ENCODE peak calls at places on chromosomes 7 and 10, in seven cellular contexts. One of them, this sample, is unnamed.

GRCh38 chr7:28157826-28158416 is 22.7 kb downstream of the JAZF1 start:
- DNase-seq in A673: no peak
- DNase-seq in bronchial epithelial cell: no peak
- DNase-seq in MM.1S: no peak
- DNase-seq in WTC11: no peak
- DNase-seq in transverse colon: no peak
- DNase-seq in RWPE1: no peak
- DNase-seq in this sample: no peak

GRCh38 chr10:120336910-120337540 is 120.0 kb upstream of the PLPP4 start:
- DNase-seq in A673: peak
- DNase-seq in bronchial epithelial cell: peak
- DNase-seq in MM.1S: peak
- DNase-seq in WTC11: peak
- DNase-seq in transverse colon: peak
- DNase-seq in RWPE1: peak
- DNase-seq in this sample: no peak

GRCh38 chr10:72334196-72334831 is 20.4 kb downstream of the DNAJB12 start:
- DNase-seq in A673: peak
- DNase-seq in bronchial epithelial cell: no peak
- DNase-seq in MM.1S: no peak
- DNase-seq in WTC11: no peak
- DNase-seq in transverse colon: no peak
- DNase-seq in RWPE1: no peak
- DNase-seq in this sample: no peak

GRCh38 chr7:149824301-149824741 is 13.9 kb upstream of the ZNF862 start:
- DNase-seq in A673: no peak
- DNase-seq in bronchial epithelial cell: no peak
- DNase-seq in MM.1S: no peak
- DNase-seq in WTC11: no peak
- DNase-seq in transverse colon: no peak
- DNase-seq in RWPE1: no peak
- DNase-seq in this sample: no peak

GRCh38 chr7:133484135-133484534 is 231.3 kb downstream of the EXOC4 start:
- DNase-seq in A673: peak
- DNase-seq in bronchial epithelial cell: peak
- DNase-seq in MM.1S: no peak
- DNase-seq in WTC11: no peak
- DNase-seq in transverse colon: no peak
- DNase-seq in RWPE1: peak
- DNase-seq in this sample: no peak

GRCh38 chr10:34231441-34232180 is 583.5 kb downstream of the PARD3 start:
- DNase-seq in A673: no peak
- DNase-seq in bronchial epithelial cell: no peak
- DNase-seq in MM.1S: no peak
- DNase-seq in WTC11: no peak
- DNase-seq in transverse colon: no peak
- DNase-seq in RWPE1: no peak
- DNase-seq in this sample: no peak

GRCh38 chr10:32941357-32941756 is 16.7 kb downstream of the ITGB1 start:
- DNase-seq in A673: no peak
- DNase-seq in bronchial epithelial cell: no peak
- DNase-seq in MM.1S: no peak
- DNase-seq in WTC11: no peak
- DNase-seq in transverse colon: no peak
- DNase-seq in RWPE1: no peak
- DNase-seq in this sample: no peak

GRCh38 chr10:78744521-78745090 is 324.2 kb upstream of the ZMIZ1 start:
- DNase-seq in A673: no peak
- DNase-seq in bronchial epithelial cell: no peak
- DNase-seq in MM.1S: no peak
- DNase-seq in WTC11: no peak
- DNase-seq in transverse colon: no peak
- DNase-seq in RWPE1: no peak
- DNase-seq in this sample: no peak

GRCh38 chr10:28910960-28911359 is 233.6 kb downstream of the BAMBI start:
- DNase-seq in A673: no peak
- DNase-seq in bronchial epithelial cell: no peak
- DNase-seq in MM.1S: no peak
- DNase-seq in WTC11: no peak
- DNase-seq in transverse colon: no peak
- DNase-seq in RWPE1: no peak
- DNase-seq in this sample: no peak

GRCh38 chr10:44931621-44932337 is 20.6 kb downstream of the TMEM72 start:
- DNase-seq in A673: no peak
- DNase-seq in bronchial epithelial cell: no peak
- DNase-seq in MM.1S: no peak
- DNase-seq in WTC11: no peak
- DNase-seq in transverse colon: no peak
- DNase-seq in RWPE1: no peak
- DNase-seq in this sample: no peak

GRCh38 chr10:91017202-91017601 is 96.3 kb upstream of the ANKRD1 start:
- DNase-seq in A673: no peak
- DNase-seq in bronchial epithelial cell: no peak
- DNase-seq in MM.1S: no peak
- DNase-seq in WTC11: no peak
- DNase-seq in transverse colon: no peak
- DNase-seq in RWPE1: no peak
- DNase-seq in this sample: no peak

GRCh38 chr10:90944759-90945158 is 23.9 kb upstream of the ANKRD1 start:
- DNase-seq in A673: no peak
- DNase-seq in bronchial epithelial cell: no peak
- DNase-seq in MM.1S: no peak
- DNase-seq in WTC11: no peak
- DNase-seq in transverse colon: no peak
- DNase-seq in RWPE1: no peak
- DNase-seq in this sample: no peak

GRCh38 chr7:71521506-71521905 is 389.6 kb downstream of the GALNT17 start:
- DNase-seq in A673: no peak
- DNase-seq in bronchial epithelial cell: no peak
- DNase-seq in MM.1S: no peak
- DNase-seq in WTC11: no peak
- DNase-seq in transverse colon: no peak
- DNase-seq in RWPE1: no peak
- DNase-seq in this sample: no peak

GRCh38 chr10:97708976-97709745 is 4.4 kb upstream of the MARVELD1 start:
- DNase-seq in A673: peak
- DNase-seq in bronchial epithelial cell: peak
- DNase-seq in MM.1S: no peak
- DNase-seq in WTC11: peak
- DNase-seq in transverse colon: peak
- DNase-seq in RWPE1: no peak
- DNase-seq in this sample: peak

GRCh38 chr10:11353229-11353896 is 258.1 kb downstream of the USP6NL start:
- DNase-seq in A673: no peak
- DNase-seq in bronchial epithelial cell: no peak
- DNase-seq in MM.1S: no peak
- DNase-seq in WTC11: no peak
- DNase-seq in transverse colon: no peak
- DNase-seq in RWPE1: no peak
- DNase-seq in this sample: no peak

GRCh38 chr10:104441601-104442000 is 88.0 kb downstream of the CFAP58 start:
- DNase-seq in A673: peak
- DNase-seq in bronchial epithelial cell: peak
- DNase-seq in MM.1S: no peak
- DNase-seq in WTC11: no peak
- DNase-seq in transverse colon: no peak
- DNase-seq in RWPE1: peak
- DNase-seq in this sample: no peak

GRCh38 chr10:119205926-119206602 is 1.3 kb upstream of the GRK5 start:
- DNase-seq in A673: peak
- DNase-seq in bronchial epithelial cell: no peak
- DNase-seq in MM.1S: peak
- DNase-seq in WTC11: peak
- DNase-seq in transverse colon: peak
- DNase-seq in RWPE1: no peak
- DNase-seq in this sample: no peak

GRCh38 chr7:115037128-115037802 is 115.4 kb downstream of the MDFIC start:
- DNase-seq in A673: no peak
- DNase-seq in bronchial epithelial cell: no peak
- DNase-seq in MM.1S: peak
- DNase-seq in WTC11: no peak
- DNase-seq in transverse colon: no peak
- DNase-seq in RWPE1: no peak
- DNase-seq in this sample: no peak

GRCh38 chr7:115034515-115034914 is 112.6 kb downstream of the MDFIC start:
- DNase-seq in A673: no peak
- DNase-seq in bronchial epithelial cell: no peak
- DNase-seq in MM.1S: no peak
- DNase-seq in WTC11: no peak
- DNase-seq in transverse colon: no peak
- DNase-seq in RWPE1: no peak
- DNase-seq in this sample: no peak

GRCh38 chr7:115033917-115034459 is 112.1 kb downstream of the MDFIC start:
- DNase-seq in A673: no peak
- DNase-seq in bronchial epithelial cell: no peak
- DNase-seq in MM.1S: no peak
- DNase-seq in WTC11: no peak
- DNase-seq in transverse colon: no peak
- DNase-seq in RWPE1: no peak
- DNase-seq in this sample: no peak

GRCh38 chr7:115038158-115038557 is 116.3 kb downstream of the MDFIC start:
- DNase-seq in A673: no peak
- DNase-seq in bronchial epithelial cell: no peak
- DNase-seq in MM.1S: peak
- DNase-seq in WTC11: no peak
- DNase-seq in transverse colon: no peak
- DNase-seq in RWPE1: no peak
- DNase-seq in this sample: no peak

DNA sequence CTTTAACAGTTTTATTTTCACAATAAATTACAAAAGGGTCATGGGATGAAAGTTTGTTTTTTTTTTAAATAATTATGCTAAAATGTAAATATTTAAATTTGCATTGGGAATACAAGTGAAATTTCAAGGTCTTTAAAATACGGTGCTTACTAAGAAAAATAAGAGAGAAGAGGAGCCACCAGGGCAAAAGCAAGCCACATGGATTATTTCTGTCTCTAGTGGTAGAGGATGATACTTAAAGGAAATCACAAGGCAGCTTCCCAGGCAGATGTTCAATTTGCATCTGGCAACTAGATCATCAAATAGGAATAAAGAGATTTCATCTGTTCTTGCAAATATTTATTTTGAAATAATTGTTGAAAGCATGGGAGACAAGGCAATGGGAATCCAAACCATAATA is 111.1 kb downstream of the MDFIC start:
- DNase-seq in A673: peak
- DNase-seq in bronchial epithelial cell: no peak
- DNase-seq in MM.1S: no peak
- DNase-seq in WTC11: no peak
- DNase-seq in transverse colon: no peak
- DNase-seq in RWPE1: no peak
- DNase-seq in this sample: no peak
- TF ChIP-seq CTCF in A673: peak
- TF ChIP-seq CTCF in bronchial epithelial cell: no peak
- TF ChIP-seq CTCF in MM.1S: no peak
- TF ChIP-seq CTCF in WTC11: no peak
- TF ChIP-seq CTCF in transverse colon: no peak
- TF ChIP-seq CTCF in RWPE1: no peak
- TF ChIP-seq CTCF in this sample: no peak

DNA sequence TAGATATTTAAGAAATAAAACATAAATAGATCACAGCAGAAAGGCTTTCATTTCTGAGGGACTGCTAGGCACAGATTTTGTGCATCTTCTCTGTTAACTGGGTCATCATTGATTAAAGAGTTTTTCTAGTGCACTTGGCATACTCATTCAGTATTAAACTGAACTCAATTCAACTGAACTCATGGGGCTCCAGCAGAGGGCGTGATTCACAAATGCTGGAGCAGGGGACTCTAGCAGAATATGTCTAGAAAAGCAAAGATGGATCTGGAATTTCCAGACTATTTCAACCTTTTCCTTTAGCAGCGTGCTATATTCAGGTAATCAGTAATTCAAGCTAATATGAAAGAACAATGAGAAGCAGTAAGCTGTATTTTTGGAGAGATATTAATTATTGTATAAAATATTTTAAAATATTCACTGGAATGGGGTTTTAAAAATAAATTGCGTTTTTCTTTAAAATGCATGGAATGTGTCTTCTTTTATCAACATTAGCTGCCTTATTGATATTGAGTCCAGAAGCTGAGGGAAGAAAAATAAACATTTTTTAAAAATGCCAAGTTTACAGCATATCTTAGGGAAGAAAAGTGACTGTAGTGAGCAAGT is 296.8 kb upstream of the CACNA2D1 start:
- DNase-seq in A673: peak
- DNase-seq in bronchial epithelial cell: peak
- DNase-seq in MM.1S: peak
- DNase-seq in WTC11: peak
- DNase-seq in transverse colon: peak
- DNase-seq in RWPE1: peak
- DNase-seq in this sample: no peak
- TF ChIP-seq CTCF in A673: peak
- TF ChIP-seq CTCF in bronchial epithelial cell: peak
- TF ChIP-seq CTCF in MM.1S: peak
- TF ChIP-seq CTCF in WTC11: peak
- TF ChIP-seq CTCF in transverse colon: no peak
- TF ChIP-seq CTCF in RWPE1: peak
- TF ChIP-seq CTCF in this sample: peak

DNA sequence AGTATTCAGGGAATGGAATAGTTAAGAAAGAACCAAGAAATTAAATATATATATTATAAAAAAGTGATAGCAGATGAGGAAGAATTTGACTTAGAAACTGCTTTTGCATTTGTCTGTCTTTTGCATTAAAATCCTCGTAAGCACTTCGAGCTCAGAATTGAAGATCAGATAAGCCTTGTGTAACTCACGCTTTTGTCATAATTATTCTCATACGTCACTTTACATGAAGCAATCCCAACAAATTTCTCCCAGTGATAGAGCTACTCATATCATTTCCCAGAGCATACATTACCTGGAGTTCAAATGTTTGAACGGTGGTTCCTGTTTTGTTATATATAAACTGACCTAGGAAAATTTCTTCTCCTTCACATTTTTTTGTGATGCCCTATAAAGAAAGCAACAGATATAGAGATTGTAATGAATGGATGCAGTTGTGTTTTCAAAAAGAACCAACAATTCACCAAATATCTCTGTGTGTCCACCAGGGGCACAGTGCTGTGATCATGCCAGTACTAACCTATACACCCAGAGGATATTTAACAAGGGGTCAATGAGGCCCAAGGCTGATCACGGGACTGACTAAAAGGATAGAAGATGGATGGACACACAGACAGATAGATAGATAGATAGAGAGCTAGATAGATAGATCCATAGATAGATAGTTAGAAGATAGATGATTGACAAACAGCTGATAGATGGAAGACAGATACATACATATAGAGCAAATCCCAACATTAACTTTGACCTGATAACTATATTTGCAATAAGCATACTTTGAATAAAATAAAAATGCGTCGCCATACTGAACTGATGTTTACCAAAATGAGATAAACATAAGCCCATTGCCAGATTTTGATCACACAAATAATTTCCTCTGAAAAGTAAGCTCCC is 9.3 kb upstream of the HUS1 start:
- DNase-seq in A673: no peak
- DNase-seq in bronchial epithelial cell: no peak
- DNase-seq in MM.1S: peak
- DNase-seq in WTC11: no peak
- DNase-seq in transverse colon: no peak
- DNase-seq in RWPE1: peak
- DNase-seq in this sample: no peak
- TF ChIP-seq CTCF in A673: peak
- TF ChIP-seq CTCF in bronchial epithelial cell: peak
- TF ChIP-seq CTCF in MM.1S: peak
- TF ChIP-seq CTCF in WTC11: no peak
- TF ChIP-seq CTCF in transverse colon: no peak
- TF ChIP-seq CTCF in RWPE1: peak
- TF ChIP-seq CTCF in this sample: peak

GRCh38 chr7:35839860-35840854 is 39.3 kb downstream of the SEPTIN7 start:
- DNase-seq in A673: peak
- DNase-seq in bronchial epithelial cell: peak
- DNase-seq in MM.1S: no peak
- DNase-seq in WTC11: no peak
- DNase-seq in transverse colon: no peak
- DNase-seq in RWPE1: peak
- DNase-seq in this sample: no peak
- TF ChIP-seq CTCF in A673: no peak
- TF ChIP-seq CTCF in bronchial epithelial cell: no peak
- TF ChIP-seq CTCF in MM.1S: no peak
- TF ChIP-seq CTCF in WTC11: no peak
- TF ChIP-seq CTCF in transverse colon: no peak
- TF ChIP-seq CTCF in RWPE1: no peak
- TF ChIP-seq CTCF in this sample: peak